ENCODE peak calls at places on chromosome X, in eight cellular contexts. N is H54; W is GM03348; G is stimulated activated CD4-positive, alpha-beta T cell treated with anti-CD3 and anti-CD28 coated beads, Interleukin-2, amount 100 ng/mL, for 48 hours; O is stimulated activated CD8-positive, alpha-beta memory T cell treated with anti-CD3 and anti-CD28 coated beads, Interleukin-4, amount 100 ng/mL, for 48 hours; C is astrocyte; P is CD8-positive, alpha-beta memory T cell; S is cardiac fibroblast. I is an unnamed sample.

GRCh38 chrX:153554519-153555167 is 37.2 kb downstream of the ATP2B3 start:
- DNase-seq in N (peak), G (peak), O (peak), W (peak), P (peak), C (no peak), S (peak), I (peak)

GRCh38 chrX:12370444-12371089 is 232.3 kb downstream of the FRMPD4 start:
- DNase-seq in W (peak), P (no peak), S (peak), G (no peak), N (no peak), C (peak), O (no peak), I (no peak)

GRCh38 chrX:154350429-154351182 is 23.8 kb downstream of the FLNA start:
- DNase-seq in G (no peak), S (peak), W (no peak), P (no peak), O (no peak), C (no peak), N (no peak), I (no peak)

GRCh38 chrX:14697453-14697852 is 168.1 kb downstream of the GLRA2 start:
- DNase-seq in P (no peak), N (peak), O (peak), S (peak), G (peak), C (no peak), W (peak), I (peak)

GRCh38 chrX:122279746-122280145 is 904.3 kb upstream of the GRIA3 start:
- DNase-seq in C (no peak), O (no peak), S (no peak), N (no peak), G (no peak), W (no peak), P (no peak), I (no peak)

GRCh38 chrX:43508694-43509093 is 147.4 kb upstream of the MAOA start:
- DNase-seq in S (no peak), P (no peak), C (no peak), O (no peak), W (no peak), G (no peak), N (no peak), I (no peak)

GRCh38 chrX:9515464-9515863 is 50.6 kb downstream of the TBL1X start:
- DNase-seq in P (no peak), G (no peak), N (no peak), C (no peak), S (no peak), O (no peak), W (no peak), I (no peak)

GRCh38 chrX:140724337-140725105 is 15.0 kb downstream of the LINC00632 start:
- DNase-seq in N (no peak), S (no peak), P (no peak), C (peak), O (no peak), W (no peak), G (no peak), I (no peak)

GRCh38 chrX:124215786-124216185 is 116.7 kb upstream of the TEX13D start:
- DNase-seq in W (no peak), O (no peak), C (no peak), P (no peak), S (no peak), G (no peak), N (no peak), I (peak)

GRCh38 chrX:101393530-101394305 is 2.9 kb downstream of the RPL36A start:
- DNase-seq in W (no peak), N (no peak), P (no peak), O (no peak), G (no peak), C (no peak), S (no peak), I (no peak)

I was measured in activated T-cell treated with anti-CD3 and anti-CD28 coated beads, Interleukin-2, amount 50 U/mL, for 72 hours.